ENCODE peak calls at places on chromosomes 1 and 21, in eight cellular contexts. X is posterior vena cava; Q is activated CD4-positive, alpha-beta T cell treated with anti-CD3 and anti-CD28 coated beads, Interleukin-2, amount 50 U/mL, for 1 hour; R is effector memory CD8-positive, alpha-beta T cell; S is iris pigment epithelial cell; G is germinal center; C is BJ; B is heart left ventricle. N is an unnamed sample.

GRCh38 chr1:97726386-97726785 is 194.4 kb downstream of the DPYD start:
- DNase-seq in G (no peak), R (no peak), B (no peak), C (no peak), X (no peak), Q (no peak), S (peak; percentile 23), N (no peak)

GRCh38 chr1:67500413-67500959 is 70.3 kb upstream of the SERBP1 start:
- DNase-seq in G (peak; percentile 85), S (peak; percentile 72), B (peak; percentile 86), X (peak; percentile 95), R (peak; percentile 83), C (peak; percentile 15), Q (peak; percentile 84), N (peak; percentile 4)

GRCh38 chr1:240474133-240474614 is 137.8 kb downstream of the GREM2 start:
- DNase-seq in B (no peak), G (no peak), S (peak; percentile 92), C (no peak), X (no peak), R (no peak), Q (no peak), N (no peak)

GRCh38 chr1:57086141-57086540 is 120.3 kb upstream of the C8B start:
- DNase-seq in C (no peak), R (no peak), B (no peak), Q (no peak), G (no peak), S (no peak), X (no peak), N (no peak)

GRCh38 chr1:61323681-61324328 is 241.4 kb downstream of the NFIA start:
- DNase-seq in B (no peak), Q (no peak), R (no peak), X (no peak), G (no peak), S (no peak), C (no peak), N (no peak)

GRCh38 chr1:29256979-29257804 is 20.9 kb downstream of the PTPRU start:
- DNase-seq in R (no peak), B (peak; percentile 46), Q (no peak), X (peak; percentile 80), G (no peak), S (peak; percentile 26), C (no peak), N (no peak)

GRCh38 chr1:48823161-48823560 is 46.5 kb upstream of the BEND5 start:
- DNase-seq in X (no peak), Q (no peak), G (no peak), S (no peak), B (peak; percentile 31), C (no peak), R (no peak), N (no peak)

GRCh38 chr1:176033474-176033873 is 173.6 kb downstream of the COP1 start:
- DNase-seq in B (no peak), G (no peak), S (peak; percentile 26), Q (no peak), R (no peak), C (no peak), X (no peak), N (no peak)

GRCh38 chr1:58812926-58813325 is 29.1 kb upstream of the JUN start:
- DNase-seq in S (no peak), C (no peak), X (no peak), Q (peak; percentile 45), R (peak; percentile 61), G (no peak), B (no peak), N (no peak)

GRCh38 chr21:35254006-35254751 is 205.1 kb upstream of the RUNX1 start:
- DNase-seq in Q (no peak), S (peak; percentile 90), G (no peak), R (no peak), C (peak; percentile 75), X (no peak), B (no peak), N (no peak)

GRCh38 chr21:42282715-42283114 is 32.5 kb downstream of the TFF3 start:
- DNase-seq in C (no peak), Q (no peak), S (no peak), R (no peak), G (no peak), B (no peak), X (no peak), N (no peak)

GRCh38 chr21:24903954-24904635 is 703.2 kb downstream of the MRPL39 start:
- DNase-seq in Q (no peak), S (no peak), B (no peak), G (no peak), C (no peak), R (no peak), X (no peak), N (no peak)

GRCh38 chr1:178651742-178652141 is 73.3 kb upstream of the RALGPS2 start:
- DNase-seq in R (no peak), X (no peak), G (no peak), B (peak; percentile 40), C (no peak), S (peak; percentile 47), Q (no peak), N (no peak)

GRCh38 chr21:36532769-36533467 is 53.0 kb upstream of the CLDN14 start:
- DNase-seq in B (no peak), R (no peak), Q (no peak), X (no peak), S (no peak), G (no peak), C (no peak), N (no peak)

GRCh38 chr1:220189750-220190347 is 82.4 kb downstream of the RAB3GAP2 start:
- DNase-seq in Q (no peak), G (peak; percentile 24), C (no peak), X (no peak), R (no peak), B (no peak), S (peak; percentile 33), N (no peak)

GRCh38 chr1:83065952-83066727 is 932.8 kb downstream of the TTLL7 start:
- DNase-seq in C (no peak), X (no peak), G (no peak), S (no peak), Q (no peak), B (no peak), R (no peak), N (no peak)

GRCh38 chr1:178540646-178541045 is 27.7 kb downstream of the TEX35 start:
- DNase-seq in B (no peak), C (peak; percentile 76), X (no peak), S (peak; percentile 86), G (no peak), Q (no peak), R (no peak), N (no peak)

GRCh38 chr21:28142692-28143091 is 850.0 kb downstream of the LTN1 start:
- DNase-seq in R (no peak), S (peak; percentile 82), X (no peak), B (no peak), Q (no peak), C (peak; percentile 34), G (no peak), N (no peak)

GRCh38 chr1:53945433-53946251 is at the start of gene IFT25:
- DNase-seq in S (peak; percentile 97), G (peak; percentile 97), C (peak; percentile 65), B (peak; percentile 96), R (peak; percentile 99), Q (peak; percentile 98), X (peak; percentile 99), N (peak; percentile 94)

GRCh38 chr1:206985162-206985749 is 15.0 kb upstream of the FCAMR start:
- DNase-seq in C (no peak), B (no peak), G (no peak), S (no peak), Q (no peak), R (no peak), X (no peak), N (no peak)

GRCh38 chr1:119808972-119809550 is 2.2 kb downstream of the REG4 start:
- DNase-seq in G (peak; percentile 56), S (peak; percentile 68), B (peak; percentile 73), R (peak; percentile 44), Q (peak; percentile 61), C (no peak), X (peak; percentile 87), N (no peak)

GRCh38 chr1:84505167-84506001 is 802 bp upstream of the SPATA1 start:
- DNase-seq in Q (no peak), S (peak; percentile 63), R (no peak), B (no peak), X (no peak), C (no peak), G (peak; percentile 70), N (peak; percentile 66)

GRCh38 chr1:66282885-66283284 is 251.1 kb upstream of the SGIP1 start:
- DNase-seq in C (no peak), B (no peak), S (no peak), G (no peak), Q (no peak), X (no peak), R (no peak), N (no peak)

GRCh38 chr1:5740865-5741860 is 251.1 kb downstream of the NPHP4 start:
- DNase-seq in R (no peak), X (peak; percentile 66), S (no peak), B (no peak), G (no peak), Q (no peak), C (no peak), N (no peak)

GRCh38 chr1:17875882-17876280 is 120.7 kb downstream of the ACTL8 start:
- DNase-seq in G (no peak), R (no peak), B (peak; percentile 72), Q (no peak), C (no peak), S (peak; percentile 34), X (no peak), N (no peak)

GRCh38 chr21:43187715-43188114 is 18.9 kb downstream of the CRYAA start:
- DNase-seq in R (no peak), G (no peak), C (no peak), B (no peak), Q (no peak), X (no peak), S (no peak), N (no peak)

GRCh38 chr21:44482581-44483287 is 27.4 kb downstream of the LRRC3 start:
- DNase-seq in S (no peak), B (no peak), G (no peak), C (no peak), R (no peak), X (no peak), Q (no peak), N (no peak)

GRCh38 chr1:3312894-3313578 is 141.4 kb upstream of the ARHGEF16 start:
- DNase-seq in R (no peak), S (peak; percentile 99), C (peak; percentile 94), Q (peak; percentile 12), G (no peak), B (peak; percentile 93), X (peak; percentile 99), N (no peak)

GRCh38 chr1:165631403-165632151 is 543 bp downstream of the MGST3 start:
- DNase-seq in C (peak; percentile 53), Q (peak; percentile 20), X (peak; percentile 88), G (no peak), S (peak; percentile 93), B (peak; percentile 65), R (peak; percentile 6), N (peak; percentile 67)

N was measured in C1 segment of cervical spinal cord.